ENCODE peak calls at places on chromosome 10, in four cellular contexts. One of them, this sample, is unnamed.

GRCh38 chr10:47024399-47025252 is 113.4 kb downstream of the PTPN20 start:
- DNase-seq in body of pancreas: peak; percentile 78
- DNase-seq in colonic mucosa: peak; percentile 65
- DNase-seq in Peyer's patch: peak; percentile 58
- DNase-seq in this sample: peak; percentile 49

GRCh38 chr10:79393924-79394610 is 46.8 kb downstream of the PPIF start:
- DNase-seq in body of pancreas: peak; percentile 5
- DNase-seq in Peyer's patch: no peak
- DNase-seq in colonic mucosa: no peak
- DNase-seq in this sample: peak; percentile 16

GRCh38 chr10:30433779-30434272 is at the start of gene MAP3K8:
- DNase-seq in Peyer's patch: peak; percentile 87
- DNase-seq in colonic mucosa: peak; percentile 92
- DNase-seq in body of pancreas: peak; percentile 87
- DNase-seq in this sample: peak; percentile 93

GRCh38 chr10:112490543-112490942 is 43.5 kb downstream of the VTI1A start:
- DNase-seq in Peyer's patch: no peak
- DNase-seq in colonic mucosa: no peak
- DNase-seq in body of pancreas: peak; percentile 18
- DNase-seq in this sample: no peak

GRCh38 chr10:9510626-9511025 is 1456.1 kb downstream of the GATA3 start:
- DNase-seq in colonic mucosa: no peak
- DNase-seq in Peyer's patch: no peak
- DNase-seq in body of pancreas: no peak
- DNase-seq in this sample: no peak

GRCh38 chr10:108346066-108346465 is 1181.6 kb upstream of the SORCS1 start:
- DNase-seq in colonic mucosa: no peak
- DNase-seq in body of pancreas: no peak
- DNase-seq in Peyer's patch: no peak
- DNase-seq in this sample: no peak

GRCh38 chr10:95485445-95485844 is 75.7 kb downstream of the SORBS1 start:
- DNase-seq in colonic mucosa: no peak
- DNase-seq in body of pancreas: no peak
- DNase-seq in Peyer's patch: no peak
- DNase-seq in this sample: no peak

GRCh38 chr10:115082521-115082920 is 10.6 kb upstream of the ATRNL1 start:
- DNase-seq in colonic mucosa: no peak
- DNase-seq in Peyer's patch: no peak
- DNase-seq in body of pancreas: no peak
- DNase-seq in this sample: no peak

GRCh38 chr10:70536196-70536920 is 57.8 kb downstream of the PALD1 start:
- DNase-seq in Peyer's patch: no peak
- DNase-seq in body of pancreas: no peak
- DNase-seq in colonic mucosa: no peak
- DNase-seq in this sample: no peak

GRCh38 chr10:14302035-14302434 is 28.7 kb downstream of the FRMD4A start:
- DNase-seq in colonic mucosa: no peak
- DNase-seq in body of pancreas: no peak
- DNase-seq in Peyer's patch: no peak
- DNase-seq in this sample: no peak
- TF ChIP-seq CTCF in colonic mucosa: no peak
- TF ChIP-seq CTCF in body of pancreas: no peak
- TF ChIP-seq CTCF in Peyer's patch: no peak
- TF ChIP-seq CTCF in this sample: peak; percentile 21

DNA sequence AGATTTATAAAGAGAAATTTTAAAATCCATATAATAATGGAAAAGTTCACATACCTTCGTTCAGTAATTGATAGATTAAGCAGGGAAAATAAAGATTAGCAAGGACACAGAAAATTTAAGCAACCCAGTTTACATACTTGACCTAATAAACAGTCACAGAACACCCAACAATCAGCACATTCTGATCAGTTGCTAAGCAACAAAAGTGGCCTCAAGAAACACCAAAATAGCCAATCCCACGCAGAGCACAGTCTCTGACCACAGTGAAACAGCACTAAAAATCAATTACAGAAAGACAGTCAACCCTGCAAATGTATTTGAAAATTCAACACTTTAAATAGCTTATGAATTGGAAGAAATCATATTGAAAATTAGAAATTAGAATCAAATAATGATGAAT is 39.3 kb upstream of the DRGX start:
- DNase-seq in colonic mucosa: no peak
- DNase-seq in body of pancreas: no peak
- DNase-seq in Peyer's patch: no peak
- DNase-seq in this sample: no peak
- TF ChIP-seq CTCF in colonic mucosa: no peak
- TF ChIP-seq CTCF in body of pancreas: no peak
- TF ChIP-seq CTCF in Peyer's patch: no peak
- TF ChIP-seq CTCF in this sample: no peak

GRCh38 chr10:124745678-124746077 is 1.5 kb upstream of the FAM53B start:
- DNase-seq in colonic mucosa: peak; percentile 35
- DNase-seq in body of pancreas: no peak
- DNase-seq in Peyer's patch: no peak
- DNase-seq in this sample: no peak
- TF ChIP-seq CTCF in colonic mucosa: peak; percentile 31
- TF ChIP-seq CTCF in body of pancreas: peak; percentile 16
- TF ChIP-seq CTCF in Peyer's patch: no peak
- TF ChIP-seq CTCF in this sample: peak; percentile 74

GRCh38 chr10:103123282-103124033 is 69.6 kb downstream of the NT5C2 start:
- DNase-seq in colonic mucosa: no peak
- DNase-seq in body of pancreas: no peak
- DNase-seq in Peyer's patch: no peak
- DNase-seq in this sample: no peak
- TF ChIP-seq CTCF in colonic mucosa: no peak
- TF ChIP-seq CTCF in body of pancreas: no peak
- TF ChIP-seq CTCF in Peyer's patch: no peak
- TF ChIP-seq CTCF in this sample: no peak

DNA sequence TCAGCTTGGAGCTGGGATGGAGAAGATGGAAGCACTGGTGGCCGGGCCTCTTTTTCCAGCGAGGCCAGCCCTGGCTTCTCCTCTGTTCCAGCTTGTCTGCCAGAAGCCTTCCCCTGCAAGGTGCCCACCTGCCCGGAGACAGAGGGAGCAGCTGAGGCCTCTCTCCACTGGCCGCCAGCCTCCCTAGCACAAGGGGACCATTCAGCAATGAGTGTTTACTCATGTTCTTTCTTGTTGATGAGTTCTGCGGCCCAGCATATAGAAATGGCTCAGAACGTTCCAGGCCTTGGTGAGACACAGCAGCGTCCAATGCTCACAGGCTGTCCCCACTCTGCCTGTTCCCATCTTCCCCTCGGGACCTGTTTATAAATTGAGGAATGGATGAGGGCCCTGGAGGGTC is 47.3 kb downstream of the CHST3 start:
- DNase-seq in Peyer's patch: no peak
- DNase-seq in colonic mucosa: no peak
- DNase-seq in body of pancreas: no peak
- DNase-seq in this sample: no peak
- TF ChIP-seq CTCF in Peyer's patch: no peak
- TF ChIP-seq CTCF in colonic mucosa: no peak
- TF ChIP-seq CTCF in body of pancreas: no peak
- TF ChIP-seq CTCF in this sample: no peak

DNA sequence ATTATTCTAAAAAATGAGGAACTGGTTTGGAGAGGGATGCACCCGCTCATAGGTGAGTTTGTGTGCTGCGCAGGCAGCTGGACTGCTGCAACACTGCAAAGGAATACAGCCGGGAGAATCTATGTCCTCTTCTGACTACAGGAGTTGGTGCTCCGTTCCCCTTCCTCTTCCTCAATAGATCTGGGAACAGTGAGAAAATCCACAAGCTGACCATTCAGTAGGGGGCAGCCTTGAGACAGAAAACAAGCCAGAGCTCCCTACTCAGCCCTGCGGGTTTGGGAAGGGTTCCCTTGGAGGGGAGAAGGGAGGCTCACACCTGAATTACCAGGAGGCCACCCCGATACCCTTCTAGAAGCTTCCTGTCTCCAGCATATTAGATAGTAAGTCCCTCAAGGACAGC is 87.3 kb upstream of the FOXI2 start:
- DNase-seq in Peyer's patch: no peak
- DNase-seq in colonic mucosa: peak; percentile 22
- DNase-seq in body of pancreas: no peak
- DNase-seq in this sample: no peak
- TF ChIP-seq CTCF in Peyer's patch: no peak
- TF ChIP-seq CTCF in colonic mucosa: no peak
- TF ChIP-seq CTCF in body of pancreas: no peak
- TF ChIP-seq CTCF in this sample: peak; percentile 21

This sample was measured in CD14-positive monocyte.